ENCODE peak calls at places on chromosomes 13 and 19, in eight cellular contexts. D is H1, F is uterus, H is adrenal gland, G is stomach, E is heart left ventricle, A is HepG2, S is lower leg skin. P is an unnamed sample.

GRCh38 chr19:12828494-12828893 is 5.9 kb downstream of the RTBDN start:
- DNase-seq in E (no peak), D (peak), G (peak), F (no peak), A (peak), S (no peak), H (peak), P (no peak)

GRCh38 chr13:30388401-30389283 is 33.7 kb upstream of the UBE2L5 start:
- DNase-seq in F (peak), S (peak), E (no peak), A (no peak), G (no peak), D (no peak), H (no peak), P (no peak)

GRCh38 chr13:74280795-74281490 is 146.7 kb upstream of the KLF12 start:
- DNase-seq in H (no peak), G (no peak), S (no peak), E (no peak), A (no peak), D (no peak), F (no peak), P (no peak)

GRCh38 chr19:38693380-38694223 is 46.2 kb downstream of the ACTN4 start:
- DNase-seq in H (no peak), S (no peak), A (peak), E (peak), D (no peak), G (no peak), F (no peak), P (peak)

GRCh38 chr19:27676877-27677276 is 1536.1 kb downstream of the UQCRFS1 start:
- DNase-seq in S (peak), A (no peak), G (no peak), E (no peak), D (no peak), H (no peak), F (no peak), P (no peak)

GRCh38 chr13:49495783-49496762 is at the start of gene PHF11:
- DNase-seq in D (peak), E (peak), G (peak), S (peak), H (peak), F (peak), A (peak), P (peak)

GRCh38 chr13:50227356-50227755 is 212.1 kb downstream of the KCNRG start:
- DNase-seq in H (no peak), D (no peak), G (no peak), S (no peak), A (no peak), F (no peak), E (no peak), P (no peak)

GRCh38 chr13:32824671-32825070 is 191.6 kb upstream of the KL start:
- DNase-seq in F (no peak), H (peak), E (no peak), D (no peak), A (no peak), G (no peak), S (no peak), P (peak)

GRCh38 chr19:12156254-12157058 is at the start of gene ZNF625:
- DNase-seq in S (peak), F (peak), G (peak), H (peak), E (peak), D (peak), A (peak), P (peak)

GRCh38 chr13:28355822-28356371 is 139.0 kb downstream of the FLT1 start:
- DNase-seq in E (no peak), G (no peak), H (no peak), S (no peak), F (no peak), D (no peak), A (no peak), P (no peak)

GRCh38 chr19:52211203-52211602 is 21.4 kb downstream of the PPP2R1A start:
- DNase-seq in H (no peak), A (no peak), E (no peak), G (no peak), D (no peak), F (no peak), S (peak), P (no peak)

GRCh38 chr13:71867101-71867814 is at the start of gene DACH1:
- DNase-seq in E (peak), G (peak), D (peak), H (peak), A (peak), S (no peak), F (peak), P (peak)

GRCh38 chr13:84136582-84136981 is 254.3 kb upstream of the SLITRK1 start:
- DNase-seq in G (no peak), E (no peak), A (no peak), H (no peak), D (no peak), F (no peak), S (no peak), P (no peak)

GRCh38 chr19:40603071-40603718 is 2.0 kb downstream of the LTBP4 start:
- DNase-seq in E (peak), D (no peak), S (peak), F (no peak), G (no peak), H (no peak), A (peak), P (no peak)

GRCh38 chr13:25752957-25753540 is 298.8 kb downstream of the SHISA2 start:
- DNase-seq in E (peak), H (peak), F (peak), A (no peak), G (peak), S (peak), D (no peak), P (peak)

GRCh38 chr19:18809149-18809978 is 18.3 kb upstream of the COMP start:
- DNase-seq in A (no peak), G (peak), E (peak), S (peak), F (peak), H (peak), D (no peak), P (no peak)

GRCh38 chr13:41268764-41269163 is 5.4 kb upstream of the MTRF1 start:
- DNase-seq in E (no peak), F (no peak), G (no peak), A (no peak), D (no peak), S (no peak), H (no peak), P (no peak)

GRCh38 chr13:40624338-40624737 is 42.1 kb downstream of the FOXO1 start:
- DNase-seq in A (no peak), H (peak), F (no peak), G (no peak), D (no peak), S (no peak), E (no peak), P (no peak)

GRCh38 chr13:51244637-51245405 is 22.6 kb downstream of the FAM124A start:
- DNase-seq in E (no peak), H (no peak), D (peak), S (no peak), A (no peak), G (no peak), F (no peak), P (no peak)

GRCh38 chr19:38878575-38879399 is 712 bp upstream of the RINL start:
- DNase-seq in A (no peak), H (no peak), S (no peak), F (no peak), E (peak), G (no peak), D (no peak), P (no peak)

GRCh38 chr13:105340061-105340606 is 1195.3 kb downstream of the EFNB2 start:
- DNase-seq in E (no peak), H (no peak), F (no peak), S (no peak), A (no peak), G (no peak), D (no peak), P (no peak)

GRCh38 chr19:35767288-35768081 is 7.9 kb upstream of the ARHGAP33 start:
- DNase-seq in G (no peak), E (peak), D (peak), F (no peak), S (no peak), H (peak), A (peak), P (no peak)

GRCh38 chr13:45481688-45482087 is 16.9 kb downstream of the COG3 start:
- DNase-seq in D (no peak), H (no peak), S (no peak), E (no peak), F (no peak), A (no peak), G (no peak), P (no peak)

GRCh38 chr19:52896431-52897148 is 845 bp downstream of the ZNF320 start:
- DNase-seq in S (no peak), D (peak), G (peak), E (peak), H (peak), A (no peak), F (peak), P (peak)

GRCh38 chr13:26985285-26985878 is 186.2 kb downstream of the USP12 start:
- DNase-seq in G (peak), E (peak), D (peak), A (peak), F (peak), H (peak), S (no peak), P (peak)

GRCh38 chr19:2648528-2648937 is 54.0 kb downstream of the GNG7 start:
- DNase-seq in A (peak), H (peak), S (peak), F (peak), D (peak), E (peak), G (peak), P (peak)

GRCh38 chr19:18658366-18658855 is 21.6 kb downstream of the KLHL26 start:
- DNase-seq in D (no peak), S (no peak), G (no peak), E (no peak), A (no peak), H (no peak), F (no peak), P (no peak)

GRCh38 chr19:29965529-29965928 is 23.5 kb downstream of the URI1 start:
- DNase-seq in A (no peak), E (no peak), H (no peak), F (no peak), S (no peak), G (no peak), D (no peak), P (no peak)

GRCh38 chr13:33016414-33017409 is at the start of gene KL:
- DNase-seq in S (peak), G (peak), D (peak), A (no peak), H (peak), E (peak), F (peak), P (no peak)

GRCh38 chr13:25116044-25116443 is 20.1 kb downstream of the PABPC3 start:
- DNase-seq in G (no peak), S (no peak), H (no peak), D (no peak), F (no peak), A (no peak), E (no peak), P (no peak)

GRCh38 chr13:21318891-21319532 is 140.1 kb downstream of the ZDHHC20 start:
- DNase-seq in H (no peak), D (no peak), F (no peak), E (no peak), S (no peak), A (no peak), G (no peak), P (no peak)

GRCh38 chr19:17902701-17903100 is 30.1 kb upstream of the CCDC124 start:
- DNase-seq in F (no peak), H (no peak), E (no peak), D (no peak), S (no peak), A (no peak), G (no peak), P (no peak)

GRCh38 chr19:934197-934840 is 8.5 kb downstream of the ARID3A start:
- DNase-seq in D (no peak), A (no peak), S (no peak), F (no peak), H (no peak), G (no peak), E (no peak), P (no peak)
- TF ChIP-seq POLR2A in D (no peak), A (no peak), S (no peak), F (no peak), H (no peak), G (no peak), E (no peak), P (no peak)

GRCh38 chr19:15379996-15380647 is 535 bp upstream of the AKAP8 start:
- DNase-seq in S (no peak), H (peak), F (no peak), G (peak), A (peak), D (peak), E (peak), P (peak)
- TF ChIP-seq POLR2A in S (no peak), H (no peak), F (no peak), G (no peak), A (no peak), D (no peak), E (no peak), P (peak)

GRCh38 chr19:8366961-8367326 is 3.0 kb downstream of the ANGPTL4 start:
- DNase-seq in A (no peak), E (peak), G (no peak), H (no peak), D (no peak), F (peak), S (no peak), P (no peak)

GRCh38 chr19:8367327-8368001 is 3.5 kb downstream of the ANGPTL4 start:
- DNase-seq in S (peak), G (peak), E (peak), H (peak), D (peak), A (no peak), F (peak), P (peak)

GRCh38 chr19:8363803-8364771 is at the start of gene ANGPTL4:
- DNase-seq in A (no peak), E (peak), G (peak), F (peak), D (peak), H (peak), S (peak), P (peak)

GRCh38 chr19:8368136-8368535 is 4.2 kb downstream of the ANGPTL4 start:
- DNase-seq in D (no peak), A (no peak), G (no peak), E (no peak), F (no peak), H (no peak), S (no peak), P (no peak)

GRCh38 chr19:8366121-8366581 is 2.2 kb downstream of the ANGPTL4 start:
- DNase-seq in S (no peak), H (no peak), G (no peak), D (no peak), A (no peak), E (no peak), F (no peak), P (peak)
- TF ChIP-seq POLR2A in S (no peak), H (no peak), G (no peak), D (no peak), A (no peak), E (no peak), F (no peak), P (no peak)

GRCh38 chr19:55669418-55670279 is 5.4 kb upstream of the EPN1 start:
- DNase-seq in G (no peak), D (no peak), E (no peak), S (no peak), F (no peak), H (no peak), A (no peak), P (no peak)
- TF ChIP-seq POLR2A in G (no peak), D (no peak), E (no peak), S (no peak), F (no peak), H (no peak), A (no peak), P (no peak)

GRCh38 chr19:4368128-4368820 is 24.9 kb downstream of the MPND start:
- DNase-seq in D (peak), H (no peak), S (peak), F (peak), G (no peak), A (no peak), E (no peak), P (no peak)

GRCh38 chr19:4366666-4367335 is 23.4 kb downstream of the MPND start:
- DNase-seq in H (no peak), E (no peak), D (peak), G (no peak), S (peak), F (no peak), A (no peak), P (no peak)

GRCh38 chr19:4367781-4368127 is 24.4 kb downstream of the MPND start:
- DNase-seq in E (no peak), A (no peak), S (no peak), G (no peak), H (no peak), F (no peak), D (peak), P (no peak)

GRCh38 chr19:4365791-4366665 is 22.7 kb downstream of the MPND start:
- DNase-seq in S (peak), G (no peak), F (no peak), D (peak), A (no peak), E (no peak), H (no peak), P (no peak)

GRCh38 chr19:4367336-4367723 is 24.0 kb downstream of the MPND start:
- DNase-seq in E (no peak), H (no peak), A (no peak), S (peak), D (peak), F (no peak), G (no peak), P (no peak)
- TF ChIP-seq POLR2A in E (no peak), H (no peak), A (no peak), S (no peak), D (no peak), F (no peak), G (no peak), P (no peak)

GRCh38 chr13:110644892-110645521 is 29.7 kb downstream of the NAXD start:
- DNase-seq in S (peak), F (peak), E (peak), G (peak), D (peak), H (peak), A (no peak), P (no peak)
- TF ChIP-seq POLR2A in S (no peak), F (no peak), E (no peak), G (no peak), D (no peak), H (no peak), A (no peak), P (no peak)

DNA sequence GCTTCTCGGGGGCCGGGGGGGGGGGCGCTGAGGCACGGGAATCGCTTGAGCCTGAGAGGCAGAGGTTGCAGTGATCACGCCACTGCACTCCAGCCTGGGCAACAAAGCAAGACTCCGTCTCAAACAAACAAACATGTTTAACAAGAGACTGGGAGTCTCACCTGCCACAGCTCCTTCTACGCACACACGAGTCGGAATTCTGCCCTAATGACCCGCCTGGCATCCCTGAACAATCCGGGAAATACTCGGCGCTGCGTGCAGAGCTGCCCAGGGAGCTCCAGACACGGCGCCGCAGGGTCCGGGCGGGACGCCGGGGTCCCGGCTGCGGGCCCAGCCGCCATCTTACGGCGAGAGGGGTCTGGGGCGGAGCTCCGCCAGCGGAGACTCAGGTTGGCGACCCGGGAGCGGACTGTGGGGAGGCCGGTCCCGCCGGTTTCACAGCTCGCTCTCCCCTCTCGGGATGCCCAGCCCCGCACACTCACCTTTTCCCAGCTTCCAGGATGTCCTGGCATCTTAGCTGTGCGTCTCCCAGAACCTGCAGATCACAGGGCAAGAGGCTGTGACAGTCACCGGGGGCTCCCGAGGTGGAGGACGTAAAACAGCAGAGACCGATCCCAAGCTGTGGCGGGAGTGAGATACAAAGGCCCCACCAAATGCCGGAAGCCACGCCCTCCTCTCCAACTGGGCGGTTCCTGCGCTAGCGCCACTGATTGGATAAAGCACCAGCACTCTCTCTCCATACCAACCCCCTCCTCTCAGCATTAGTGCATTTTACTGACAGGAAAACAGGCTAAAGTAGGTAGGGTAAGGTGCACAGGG is 23.6 kb upstream of the ZNF724 start:
- DNase-seq in S (peak), F (peak), A (peak), E (peak), H (peak), G (peak), D (peak), P (peak)
- TF ChIP-seq POLR2A in S (no peak), F (peak), A (peak), E (no peak), H (peak), G (peak), D (peak), P (peak)

P was measured in H54.